ENCODE peak calls at places on chromosomes 12 and 14, in nine cellular contexts. One of them, this sample, is unnamed.

GRCh38 chr12:107196681-107197080 is 103.3 kb upstream of the CRY1 start:
- DNase-seq in RWPE1: no peak
- DNase-seq in Panc1: no peak
- DNase-seq in fibroblast of pulmonary artery: no peak
- DNase-seq in NB4: no peak
- DNase-seq in fibroblast of lung: peak; percentile 15
- DNase-seq in astrocyte: peak; percentile 70
- DNase-seq in psoas muscle: no peak
- DNase-seq in endodermal cell: no peak
- DNase-seq in this sample: no peak

GRCh38 chr12:47775100-47775911 is 2.3 kb downstream of the SLC48A1 start:
- DNase-seq in RWPE1: no peak
- DNase-seq in Panc1: no peak
- DNase-seq in fibroblast of pulmonary artery: peak; percentile 37
- DNase-seq in NB4: peak; percentile 96
- DNase-seq in fibroblast of lung: peak; percentile 50
- DNase-seq in astrocyte: peak; percentile 16
- DNase-seq in psoas muscle: peak; percentile 21
- DNase-seq in endodermal cell: no peak
- DNase-seq in this sample: no peak

GRCh38 chr14:101070540-101071492 is 167.3 kb upstream of the RTL1 start:
- DNase-seq in RWPE1: no peak
- DNase-seq in Panc1: no peak
- DNase-seq in fibroblast of pulmonary artery: no peak
- DNase-seq in NB4: no peak
- DNase-seq in fibroblast of lung: no peak
- DNase-seq in astrocyte: no peak
- DNase-seq in psoas muscle: no peak
- DNase-seq in endodermal cell: peak; percentile 24
- DNase-seq in this sample: no peak

GRCh38 chr12:41011939-41012338 is 176.2 kb upstream of the PDZRN4 start:
- DNase-seq in RWPE1: no peak
- DNase-seq in Panc1: no peak
- DNase-seq in fibroblast of pulmonary artery: no peak
- DNase-seq in NB4: peak; percentile 10
- DNase-seq in fibroblast of lung: no peak
- DNase-seq in astrocyte: no peak
- DNase-seq in psoas muscle: no peak
- DNase-seq in endodermal cell: peak; percentile 53
- DNase-seq in this sample: no peak

GRCh38 chr12:120199595-120200306 is 1.2 kb downstream of the RPLP0 start:
- DNase-seq in RWPE1: peak; percentile 35
- DNase-seq in Panc1: no peak
- DNase-seq in fibroblast of pulmonary artery: peak; percentile 95
- DNase-seq in NB4: peak; percentile 64
- DNase-seq in fibroblast of lung: peak; percentile 98
- DNase-seq in astrocyte: peak; percentile 88
- DNase-seq in psoas muscle: peak; percentile 59
- DNase-seq in endodermal cell: no peak
- DNase-seq in this sample: no peak

GRCh38 chr12:64187370-64187769 is 34.7 kb downstream of the KICS2 start:
- DNase-seq in RWPE1: no peak
- DNase-seq in Panc1: no peak
- DNase-seq in fibroblast of pulmonary artery: peak; percentile 65
- DNase-seq in NB4: no peak
- DNase-seq in fibroblast of lung: peak; percentile 76
- DNase-seq in astrocyte: peak; percentile 79
- DNase-seq in psoas muscle: no peak
- DNase-seq in endodermal cell: no peak
- DNase-seq in this sample: no peak

GRCh38 chr14:100849432-100849831 is 23.5 kb downstream of the MEG3 start:
- DNase-seq in RWPE1: peak; percentile 68
- DNase-seq in Panc1: no peak
- DNase-seq in fibroblast of pulmonary artery: no peak
- DNase-seq in NB4: no peak
- DNase-seq in fibroblast of lung: peak; percentile 11
- DNase-seq in astrocyte: peak; percentile 52
- DNase-seq in psoas muscle: no peak
- DNase-seq in endodermal cell: no peak
- DNase-seq in this sample: no peak

GRCh38 chr12:125794401-125794800 is 729.2 kb downstream of the AACS start:
- DNase-seq in RWPE1: peak; percentile 10
- DNase-seq in Panc1: no peak
- DNase-seq in fibroblast of pulmonary artery: no peak
- DNase-seq in NB4: no peak
- DNase-seq in fibroblast of lung: no peak
- DNase-seq in astrocyte: peak; percentile 92
- DNase-seq in psoas muscle: no peak
- DNase-seq in endodermal cell: no peak
- DNase-seq in this sample: no peak

GRCh38 chr12:6072302-6072752 is 52.1 kb downstream of the VWF start:
- DNase-seq in RWPE1: no peak
- DNase-seq in Panc1: no peak
- DNase-seq in fibroblast of pulmonary artery: peak; percentile 96
- DNase-seq in NB4: peak; percentile 26
- DNase-seq in fibroblast of lung: peak; percentile 53
- DNase-seq in astrocyte: peak; percentile 67
- DNase-seq in psoas muscle: no peak
- DNase-seq in endodermal cell: no peak
- DNase-seq in this sample: no peak

DNA sequence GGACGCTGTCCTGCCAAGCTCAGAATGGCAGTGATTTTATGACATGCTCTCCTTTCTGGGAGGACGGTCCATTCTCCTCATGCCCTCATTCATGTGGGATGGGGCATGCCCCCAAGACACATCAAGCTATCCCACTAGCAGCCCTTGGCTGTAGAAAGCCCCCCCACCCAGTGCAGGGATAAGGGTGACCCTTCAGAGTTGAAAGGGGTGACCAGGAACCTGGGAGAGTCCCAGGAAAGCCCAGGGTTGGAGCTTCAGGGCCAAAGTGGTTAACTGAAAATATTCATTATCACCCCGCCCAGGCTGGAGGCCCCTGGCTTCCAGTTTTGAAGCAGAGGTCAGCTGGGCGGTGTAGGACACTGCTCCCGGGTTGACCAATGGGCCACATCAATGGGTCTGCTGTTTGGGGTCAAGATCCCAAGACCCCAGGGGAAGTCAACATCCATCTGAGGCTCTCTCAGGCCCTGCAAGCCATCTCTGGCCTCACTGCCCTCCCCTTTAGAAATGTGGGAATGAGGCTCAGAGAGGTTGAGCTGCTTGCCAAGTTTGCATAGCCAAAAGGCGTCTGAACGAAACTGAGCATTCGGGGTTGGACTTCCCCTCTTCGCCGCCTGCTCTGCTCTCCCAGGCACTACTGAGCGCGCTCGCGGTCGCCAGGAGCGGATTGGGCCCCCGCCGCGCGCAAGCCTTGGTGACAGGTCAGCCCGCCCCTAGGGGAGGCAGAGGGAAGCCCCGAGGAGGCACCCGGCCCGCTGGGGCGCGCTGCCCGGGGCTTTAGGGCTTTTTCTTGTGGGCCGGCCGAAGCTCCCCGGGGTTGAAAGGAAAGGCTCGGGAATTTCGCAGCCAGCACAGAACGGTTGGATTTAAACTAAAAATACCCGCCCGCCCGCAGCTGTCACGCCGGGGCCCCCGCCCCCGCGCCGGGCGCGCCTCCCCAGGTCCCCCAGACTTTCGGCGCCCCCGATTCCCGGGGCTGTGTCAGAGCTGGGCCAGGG is 630 bp downstream of the SYNE3 start:
- DNase-seq in RWPE1: no peak
- DNase-seq in Panc1: no peak
- DNase-seq in fibroblast of pulmonary artery: peak; percentile 39
- DNase-seq in NB4: peak; percentile 87
- DNase-seq in fibroblast of lung: no peak
- DNase-seq in astrocyte: peak; percentile 27
- DNase-seq in psoas muscle: peak; percentile 75
- DNase-seq in endodermal cell: peak; percentile 89
- DNase-seq in this sample: peak; percentile 92
- TF ChIP-seq CTCF in RWPE1: peak; percentile 41
- TF ChIP-seq CTCF in Panc1: no peak
- TF ChIP-seq CTCF in fibroblast of pulmonary artery: peak; percentile 10
- TF ChIP-seq CTCF in NB4: peak; percentile 14
- TF ChIP-seq CTCF in fibroblast of lung: peak; percentile 25
- TF ChIP-seq CTCF in astrocyte: no peak
- TF ChIP-seq CTCF in psoas muscle: peak; percentile 41
- TF ChIP-seq CTCF in endodermal cell: peak; percentile 69
- TF ChIP-seq CTCF in this sample: peak; percentile 56

DNA sequence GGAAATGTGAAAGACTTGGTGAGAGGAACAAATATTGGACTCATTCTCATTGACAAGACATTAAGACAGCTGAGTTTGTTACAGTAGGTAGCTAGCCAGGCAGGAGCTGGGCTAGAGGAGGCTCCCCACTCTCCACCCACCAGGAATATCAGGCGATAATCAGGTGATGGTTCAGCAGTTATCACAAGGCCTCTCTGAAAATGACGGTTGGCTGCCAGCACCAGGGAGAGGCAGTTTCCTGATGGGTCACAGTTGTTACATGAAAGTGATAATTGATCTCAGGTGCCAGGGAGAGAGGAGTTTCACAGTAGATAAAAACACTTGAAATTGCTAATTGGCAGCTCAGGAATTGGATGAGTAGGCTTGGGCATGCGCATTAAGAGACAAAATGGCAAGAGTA is 116.5 kb downstream of the TMTC2 start:
- DNase-seq in RWPE1: no peak
- DNase-seq in Panc1: no peak
- DNase-seq in fibroblast of pulmonary artery: no peak
- DNase-seq in NB4: no peak
- DNase-seq in fibroblast of lung: no peak
- DNase-seq in astrocyte: no peak
- DNase-seq in psoas muscle: no peak
- DNase-seq in endodermal cell: peak; percentile 86
- DNase-seq in this sample: no peak
- TF ChIP-seq CTCF in RWPE1: no peak
- TF ChIP-seq CTCF in Panc1: no peak
- TF ChIP-seq CTCF in fibroblast of pulmonary artery: no peak
- TF ChIP-seq CTCF in NB4: no peak
- TF ChIP-seq CTCF in fibroblast of lung: no peak
- TF ChIP-seq CTCF in astrocyte: no peak
- TF ChIP-seq CTCF in psoas muscle: no peak
- TF ChIP-seq CTCF in endodermal cell: no peak
- TF ChIP-seq CTCF in this sample: no peak

DNA sequence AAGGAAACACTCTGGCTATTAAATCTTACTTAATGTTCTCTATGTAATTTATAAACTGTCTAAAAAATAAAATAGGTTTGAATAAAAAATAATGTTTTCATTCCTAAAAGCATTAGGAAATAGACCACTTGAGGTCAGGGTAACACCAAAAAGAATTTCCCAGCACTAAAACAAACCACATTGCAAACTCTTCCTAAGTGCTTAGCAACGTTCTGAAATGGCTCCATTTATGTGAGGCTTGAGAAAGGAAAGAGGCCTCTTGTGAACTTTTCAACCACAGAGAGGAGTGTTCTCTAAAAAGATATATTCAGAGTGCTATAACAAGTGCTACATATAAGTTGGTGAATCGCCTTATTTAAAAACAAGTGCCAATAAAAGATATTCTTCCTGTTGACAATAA is 42.7 kb downstream of the ALX1 start:
- DNase-seq in RWPE1: no peak
- DNase-seq in Panc1: no peak
- DNase-seq in fibroblast of pulmonary artery: peak; percentile 2
- DNase-seq in NB4: no peak
- DNase-seq in fibroblast of lung: peak; percentile 8
- DNase-seq in astrocyte: peak; percentile 7
- DNase-seq in psoas muscle: no peak
- DNase-seq in endodermal cell: no peak
- DNase-seq in this sample: no peak
- TF ChIP-seq CTCF in RWPE1: no peak
- TF ChIP-seq CTCF in Panc1: no peak
- TF ChIP-seq CTCF in fibroblast of pulmonary artery: no peak
- TF ChIP-seq CTCF in NB4: no peak
- TF ChIP-seq CTCF in fibroblast of lung: no peak
- TF ChIP-seq CTCF in astrocyte: no peak
- TF ChIP-seq CTCF in psoas muscle: no peak
- TF ChIP-seq CTCF in endodermal cell: no peak
- TF ChIP-seq CTCF in this sample: no peak

DNA sequence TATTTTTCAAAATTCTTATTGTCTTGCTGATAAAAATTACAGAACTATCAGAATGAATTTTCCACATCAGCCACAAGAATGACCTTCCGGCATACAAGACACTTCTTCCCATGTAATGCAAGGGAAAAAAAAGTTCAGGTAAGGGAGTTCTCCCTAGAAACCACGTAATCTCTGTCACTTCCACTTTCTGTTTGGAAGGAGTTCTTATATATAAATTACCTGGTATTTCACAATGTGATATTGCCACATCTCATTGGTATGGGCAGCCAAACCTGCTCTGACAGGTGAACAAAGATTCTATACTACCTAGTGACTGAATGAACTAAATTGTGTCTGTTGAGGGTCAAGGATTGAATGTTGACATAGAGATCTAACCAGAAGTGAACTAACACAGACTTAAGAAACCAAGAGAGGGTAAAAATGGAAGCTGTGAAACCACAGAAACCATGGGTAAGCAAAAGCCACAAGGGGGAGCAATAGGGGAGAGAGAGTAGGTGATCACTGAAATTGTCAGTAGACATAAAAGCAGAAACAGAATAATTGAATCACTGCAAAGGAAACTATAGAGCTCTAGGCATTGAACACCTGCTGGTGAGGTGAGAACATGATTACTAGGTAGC is 161.3 kb downstream of the RPL10L start:
- DNase-seq in RWPE1: peak; percentile 1
- DNase-seq in Panc1: no peak
- DNase-seq in fibroblast of pulmonary artery: no peak
- DNase-seq in NB4: peak; percentile 59
- DNase-seq in fibroblast of lung: no peak
- DNase-seq in astrocyte: peak; percentile 1
- DNase-seq in psoas muscle: no peak
- DNase-seq in endodermal cell: peak; percentile 71
- DNase-seq in this sample: no peak
- TF ChIP-seq CTCF in RWPE1: no peak
- TF ChIP-seq CTCF in Panc1: peak; percentile 8
- TF ChIP-seq CTCF in fibroblast of pulmonary artery: no peak
- TF ChIP-seq CTCF in NB4: peak; percentile 60
- TF ChIP-seq CTCF in fibroblast of lung: no peak
- TF ChIP-seq CTCF in astrocyte: peak; percentile 9
- TF ChIP-seq CTCF in psoas muscle: no peak
- TF ChIP-seq CTCF in endodermal cell: peak; percentile 86
- TF ChIP-seq CTCF in this sample: peak; percentile 43

GRCh38 chr14:70827366-70828151 is 18.2 kb upstream of the MAP3K9 start:
- DNase-seq in RWPE1: no peak
- DNase-seq in Panc1: no peak
- DNase-seq in fibroblast of pulmonary artery: no peak
- DNase-seq in NB4: peak; percentile 46
- DNase-seq in fibroblast of lung: no peak
- DNase-seq in astrocyte: no peak
- DNase-seq in psoas muscle: no peak
- DNase-seq in endodermal cell: no peak
- DNase-seq in this sample: no peak
- TF ChIP-seq CTCF in RWPE1: no peak
- TF ChIP-seq CTCF in Panc1: peak; percentile 19
- TF ChIP-seq CTCF in fibroblast of pulmonary artery: no peak
- TF ChIP-seq CTCF in NB4: no peak
- TF ChIP-seq CTCF in fibroblast of lung: no peak
- TF ChIP-seq CTCF in astrocyte: no peak
- TF ChIP-seq CTCF in psoas muscle: no peak
- TF ChIP-seq CTCF in endodermal cell: peak; percentile 18
- TF ChIP-seq CTCF in this sample: no peak